ENCODE peak calls at places on chromosome 1, in six cellular contexts. O is tibial artery, F is psoas muscle, N is GM06990, B is endodermal cell, C is uterus. V is an unnamed sample.

GRCh38 chr1:224427346-224427745 is 7.3 kb downstream of the WDR26 start:
- DNase-seq in O (no peak), F (no peak), B (no peak), C (no peak), N (no peak), V (no peak)

GRCh38 chr1:241837901-241838300 is 10.1 kb upstream of the EXO1 start:
- DNase-seq in F (no peak), C (no peak), O (no peak), N (no peak), B (no peak), V (no peak)

GRCh38 chr1:247402099-247402706 is 13.8 kb upstream of the NLRP3 start:
- DNase-seq in O (no peak), C (no peak), N (no peak), F (no peak), B (no peak), V (peak)

GRCh38 chr1:222592171-222592570 is 2.4 kb upstream of the TAF1A start:
- DNase-seq in C (no peak), O (no peak), F (no peak), N (no peak), B (no peak), V (no peak)

GRCh38 chr1:67747667-67748066 is 62.7 kb downstream of the GADD45A start:
- DNase-seq in N (no peak), C (no peak), F (no peak), O (no peak), B (no peak), V (peak)

GRCh38 chr1:31802190-31803150 is 13.4 kb downstream of the SPOCD1 start:
- DNase-seq in F (no peak), B (no peak), O (no peak), C (no peak), N (no peak), V (no peak)

GRCh38 chr1:115336741-115337140 is 1.3 kb downstream of the NGF start:
- DNase-seq in C (no peak), N (no peak), F (no peak), B (no peak), O (no peak), V (no peak)

GRCh38 chr1:43883321-43883720 is 50.3 kb upstream of the ARTN start:
- DNase-seq in O (peak), C (no peak), N (no peak), B (no peak), F (no peak), V (peak)

GRCh38 chr1:156698995-156699394 is 6.4 kb downstream of the CRABP2 start:
- DNase-seq in F (no peak), C (no peak), N (no peak), B (no peak), O (no peak), V (no peak)

GRCh38 chr1:55803429-55803828 is 588.3 kb upstream of the USP24 start:
- DNase-seq in C (no peak), B (no peak), N (no peak), O (no peak), F (no peak), V (no peak)

GRCh38 chr1:201468501-201468843 is 516 bp downstream of the PHLDA3 start:
- DNase-seq in C (no peak), F (peak), N (peak), B (peak), O (no peak), V (no peak)

GRCh38 chr1:40659649-40659947 is 5.9 kb downstream of the RIMS3 start:
- DNase-seq in N (no peak), O (no peak), B (no peak), F (no peak), C (no peak), V (no peak)

DNA sequence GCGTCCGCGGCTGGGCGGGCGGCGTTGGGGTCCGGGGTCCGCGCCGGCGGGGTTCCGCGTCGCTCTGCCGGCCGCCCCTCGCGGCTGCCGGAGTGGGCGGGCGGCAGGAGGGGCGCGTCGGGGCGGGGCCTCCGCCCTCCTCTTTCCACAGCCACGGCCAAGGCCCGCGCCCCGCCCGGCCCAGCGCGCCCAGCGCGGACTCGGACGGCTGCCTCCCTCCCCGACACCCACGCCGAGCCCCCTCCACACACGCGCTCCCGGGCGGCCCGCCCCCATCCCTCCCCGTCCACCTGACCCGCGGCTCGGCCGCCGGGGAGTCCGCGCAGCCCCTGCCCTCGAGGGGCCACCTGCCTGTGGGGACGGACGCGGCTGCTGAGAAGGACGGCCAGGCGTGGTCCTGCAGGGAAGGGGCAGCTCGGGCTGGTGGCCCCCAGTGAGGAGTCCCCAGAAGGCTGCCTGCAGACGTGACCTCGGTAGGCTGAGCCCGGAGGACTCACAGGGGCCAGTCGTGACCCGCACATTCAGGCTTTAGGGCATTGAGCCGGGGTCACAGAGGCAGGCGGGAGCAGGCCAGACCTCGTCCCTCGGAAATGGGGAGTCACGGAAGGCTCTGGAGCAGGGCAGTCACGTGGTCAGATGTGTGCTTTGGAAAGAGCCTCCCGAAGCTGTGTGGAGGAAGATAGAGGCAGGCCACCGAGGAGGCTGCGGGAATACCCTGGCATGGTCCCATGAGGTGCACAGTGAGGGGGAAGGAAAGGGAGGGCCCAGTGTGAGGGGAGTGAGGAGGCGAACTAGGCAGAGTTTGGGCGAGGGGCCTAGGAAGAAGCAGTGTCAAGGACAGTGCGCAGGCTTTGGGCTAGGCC is at the start of gene COL8A2:
- DNase-seq in B (peak), N (no peak), F (peak), C (peak), O (peak), V (no peak)
- H3K4me3 ChIP-seq in B (no peak), N (no peak), F (peak), C (peak), O (peak), V (peak)

DNA sequence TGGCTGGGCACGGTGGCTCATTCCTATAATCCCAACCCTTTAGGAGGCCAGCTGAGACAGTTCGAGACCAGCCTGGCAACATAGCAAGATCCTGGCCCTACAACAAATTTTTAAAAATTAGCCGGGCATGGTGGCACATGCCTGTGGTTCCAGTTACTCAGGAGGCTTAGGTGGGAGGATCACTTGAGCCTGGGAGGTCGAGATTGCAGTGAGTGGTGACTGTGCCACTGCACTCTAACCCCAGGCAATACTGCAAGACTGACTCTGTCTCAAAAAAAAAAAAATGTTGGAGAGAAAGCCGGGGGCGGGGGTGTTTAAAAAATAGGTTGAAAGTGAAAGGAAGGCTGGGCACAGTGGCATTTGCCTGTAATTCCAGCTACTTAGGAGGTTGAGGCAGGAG is 16.5 kb downstream of the CLDN19 start:
- DNase-seq in F (no peak), N (no peak), O (no peak), B (no peak), C (no peak), V (no peak)
- H3K4me3 ChIP-seq in F (no peak), N (no peak), O (no peak), B (no peak), C (no peak), V (no peak)

DNA sequence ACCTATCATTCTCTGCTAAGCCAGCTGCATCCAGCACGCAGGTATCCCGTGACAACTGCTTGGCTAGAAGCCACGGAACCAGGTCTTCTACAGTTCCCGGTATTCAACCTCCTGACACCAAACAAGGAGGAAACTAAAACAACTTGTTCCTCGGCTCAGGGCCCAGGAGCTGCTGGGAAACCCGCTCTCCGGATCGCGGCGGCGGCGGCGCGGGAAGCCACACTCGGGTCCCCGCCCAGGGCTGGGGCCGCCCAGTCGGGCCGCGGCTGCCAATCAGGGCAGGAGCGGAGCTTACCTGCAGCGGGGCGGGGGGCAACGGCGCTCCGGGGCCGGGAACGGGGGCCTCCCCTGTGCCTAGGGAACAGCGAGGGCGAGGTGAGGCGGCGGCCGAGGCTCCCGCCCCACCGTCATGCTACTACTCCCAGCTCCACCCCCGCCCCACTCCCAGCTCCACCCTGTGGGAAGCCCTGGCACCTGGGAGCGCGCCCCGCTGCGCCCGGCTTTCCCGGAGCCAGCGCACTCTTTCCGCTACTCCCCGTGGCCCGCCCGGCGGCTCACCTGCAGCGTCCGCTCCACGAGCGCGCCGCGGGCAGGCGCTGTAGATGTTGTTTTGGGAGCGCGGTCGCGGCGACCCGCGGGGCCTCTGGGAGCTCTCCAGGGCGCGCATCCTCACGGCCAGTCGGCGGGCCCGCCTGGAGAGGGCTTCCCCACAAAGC is 12.1 kb downstream of the IL24 start:
- DNase-seq in C (peak), N (no peak), B (peak), O (peak), F (peak), V (peak)
- H3K4me3 ChIP-seq in C (peak), N (no peak), B (peak), O (peak), F (peak), V (peak)

GRCh38 chr1:6241107-6241886 is 2.7 kb upstream of the HES3 start:
- DNase-seq in N (no peak), F (no peak), B (peak), O (no peak), C (no peak), V (no peak)
- H3K4me3 ChIP-seq in N (no peak), F (peak), B (no peak), O (no peak), C (no peak), V (no peak)

DNA sequence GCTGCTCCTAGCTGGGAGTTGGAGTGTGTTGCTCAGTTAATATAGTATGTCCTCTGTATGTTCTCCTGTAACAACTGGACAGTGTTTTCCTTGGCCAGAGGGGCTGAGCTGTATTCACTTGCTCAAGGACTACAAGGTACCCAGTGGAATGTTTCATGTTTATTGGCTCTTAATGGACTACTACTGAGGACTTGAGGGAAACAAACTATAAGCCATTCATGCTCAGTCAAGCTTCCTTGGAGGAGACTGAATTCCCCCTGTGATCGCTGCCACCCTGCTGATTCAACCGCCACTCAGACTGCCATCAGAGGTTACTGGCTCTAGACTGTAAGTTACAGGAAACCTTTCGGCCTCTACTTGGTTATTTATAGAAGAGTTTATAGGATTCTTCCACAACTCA is 166.6 kb downstream of the ZC3H11B start:
- DNase-seq in O (no peak), C (no peak), N (no peak), F (no peak), B (peak), V (no peak)
- H3K4me3 ChIP-seq in O (no peak), C (no peak), N (no peak), F (no peak), B (no peak), V (no peak)

GRCh38 chr1:114153621-114154145 is at the start of gene SYT6:
- DNase-seq in F (no peak), N (no peak), B (peak), C (no peak), O (no peak), V (no peak)
- H3K4me3 ChIP-seq in F (peak), N (no peak), B (peak), C (peak), O (peak), V (peak)

GRCh38 chr1:39080884-39081265 is 54.7 kb downstream of the NDUFS5 start:
- DNase-seq in O (no peak), C (no peak), N (no peak), F (peak), B (peak), V (no peak)
- H3K4me3 ChIP-seq in O (peak), C (peak), N (peak), F (peak), B (no peak), V (peak)

DNA sequence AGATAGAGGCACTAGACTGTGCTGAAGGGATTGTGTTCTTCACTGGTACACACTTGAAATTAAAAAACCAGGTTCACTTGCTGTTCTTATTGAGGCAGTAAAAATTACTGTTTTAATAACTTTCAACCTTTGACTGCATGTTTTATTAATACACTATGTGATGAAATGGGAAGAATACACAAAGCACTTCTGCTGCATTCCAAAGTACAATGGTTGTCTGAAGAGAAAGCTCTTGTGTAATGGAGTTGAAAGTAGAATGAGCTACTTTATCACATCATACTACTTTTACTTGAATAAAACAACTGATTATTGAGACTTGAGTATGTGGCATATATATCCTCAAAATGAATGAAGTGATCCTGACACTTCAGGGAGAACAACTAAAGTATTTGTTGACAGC is 49.7 kb downstream of the LRRC8C start:
- DNase-seq in F (no peak), C (no peak), N (no peak), O (no peak), B (no peak), V (no peak)
- H3K4me3 ChIP-seq in F (no peak), C (no peak), N (no peak), O (no peak), B (no peak), V (no peak)

V was measured in colonic mucosa.